ENCODE peak calls at places on chromosomes 11 and 22, in four cellular contexts. G is GM12878, F is HepG2, H is H1. Y is an unnamed sample.

GRCh38 chr11:70343631-70344030 is 54.7 kb upstream of the CTTN start:
- DNase-seq in G (no peak), F (no peak), H (no peak), Y (no peak)

GRCh38 chr22:49207008-49207775 is 620.5 kb downstream of the BRD1 start:
- DNase-seq in G (no peak), F (no peak), H (no peak), Y (no peak)

GRCh38 chr22:38176170-38176741 is 5.4 kb downstream of the PLA2G6 start:
- DNase-seq in G (peak), F (no peak), H (no peak), Y (no peak)

GRCh38 chr11:132200303-132200936 is 830.0 kb downstream of the NTM start:
- DNase-seq in G (no peak), F (no peak), H (no peak), Y (no peak)

GRCh38 chr11:128506999-128507591 is 80.3 kb downstream of the ETS1 start:
- DNase-seq in G (no peak), F (no peak), H (no peak), Y (no peak)

GRCh38 chr11:81010631-81011030 is 1569.8 kb upstream of the TENM4 start:
- DNase-seq in G (no peak), F (no peak), H (no peak), Y (no peak)

GRCh38 chr11:66905631-66906030 is 48.8 kb downstream of the LRFN4 start:
- DNase-seq in G (no peak), F (no peak), H (no peak), Y (no peak)

GRCh38 chr11:14422052-14422813 is 63.2 kb upstream of the RRAS2 start:
- DNase-seq in G (no peak), F (peak), H (peak), Y (peak)

GRCh38 chr22:43783777-43784176 is 28.3 kb downstream of the EFCAB6 start:
- DNase-seq in G (no peak), F (peak), H (no peak), Y (no peak)

GRCh38 chr11:35305670-35306382 is 113.5 kb downstream of the SLC1A2 start:
- DNase-seq in G (no peak), F (peak), H (peak), Y (peak)

GRCh38 chr11:77213589-77214428 is 85.8 kb downstream of the MYO7A start:
- DNase-seq in G (no peak), F (no peak), H (no peak), Y (no peak)

GRCh38 chr11:60257956-60258722 is 15.2 kb upstream of the MS4A4E start:
- DNase-seq in G (no peak), F (no peak), H (no peak), Y (no peak)

GRCh38 chr22:35703861-35704584 is 13.6 kb upstream of the APOL5 start:
- DNase-seq in G (no peak), F (no peak), H (no peak), Y (no peak)

GRCh38 chr22:49971232-49972162 is 10.9 kb downstream of the PIM3 start:
- DNase-seq in G (no peak), F (no peak), H (no peak), Y (no peak)

GRCh38 chr11:60318726-60319125 is 8.3 kb upstream of the MS4A6E start:
- DNase-seq in G (no peak), F (no peak), H (no peak), Y (no peak)

GRCh38 chr22:22123118-22123959 is 121.2 kb upstream of the VPREB1 start:
- DNase-seq in G (no peak), F (no peak), H (no peak), Y (no peak)

GRCh38 chr11:93389737-93390136 is 59.2 kb downstream of the DEUP1 start:
- DNase-seq in G (no peak), F (no peak), H (no peak), Y (no peak)

GRCh38 chr11:20464566-20464965 is 77.0 kb downstream of the PRMT3 start:
- DNase-seq in G (no peak), F (no peak), H (no peak), Y (no peak)

GRCh38 chr11:80970016-80970516 is 1529.2 kb upstream of the TENM4 start:
- DNase-seq in G (no peak), F (no peak), H (no peak), Y (no peak)

GRCh38 chr22:38455530-38456271 is 702 bp upstream of the KCNJ4 start:
- DNase-seq in G (no peak), F (no peak), H (no peak), Y (no peak)

GRCh38 chr11:31366795-31367194 is 2.7 kb downstream of the DCDC1 start:
- DNase-seq in G (no peak), F (no peak), H (no peak), Y (no peak)

GRCh38 chr22:17842386-17842785 is 68.1 kb upstream of the BID start:
- DNase-seq in G (no peak), F (no peak), H (no peak), Y (no peak)

GRCh38 chr11:102453921-102454320 is 1.4 kb upstream of the TMEM123 start:
- DNase-seq in G (no peak), F (no peak), H (no peak), Y (no peak)

GRCh38 chr11:7657306-7658025 is 15.8 kb downstream of the CYB5R2 start:
- DNase-seq in G (no peak), F (peak), H (no peak), Y (peak)

GRCh38 chr11:12587333-12587997 is 86.8 kb upstream of the TEAD1 start:
- DNase-seq in G (no peak), F (no peak), H (no peak), Y (peak)

GRCh38 chr22:32587449-32587848 is 112.8 kb downstream of the FBXO7 start:
- DNase-seq in G (no peak), F (no peak), H (no peak), Y (no peak)

GRCh38 chr11:111035746-111036145 is 209.8 kb upstream of the POU2AF2 start:
- DNase-seq in G (no peak), F (no peak), H (no peak), Y (no peak)

GRCh38 chr11:74157169-74157568 is 13.6 kb downstream of the C2CD3 start:
- DNase-seq in G (no peak), F (no peak), H (no peak), Y (no peak)

GRCh38 chr11:4699697-4700435 is 2.2 kb upstream of the OR51E2 start:
- DNase-seq in G (peak), F (no peak), H (no peak), Y (no peak)

GRCh38 chr11:130465259-130465658 is 16.8 kb downstream of the ADAMTS15 start:
- DNase-seq in G (no peak), F (no peak), H (no peak), Y (no peak)

GRCh38 chr22:31577711-31578110 is 81.4 kb downstream of the SFI1 start:
- DNase-seq in G (no peak), F (no peak), H (no peak), Y (no peak)

GRCh38 chr22:17266261-17266971 is 47.2 kb upstream of the ADA2 start:
- DNase-seq in G (no peak), F (no peak), H (no peak), Y (peak)

GRCh38 chr11:35145249-35145648 is 6.3 kb downstream of the CD44 start:
- DNase-seq in G (peak), F (no peak), H (no peak), Y (no peak)

GRCh38 chr11:93720522-93720921 is 20.8 kb downstream of the TAF1D start:
- DNase-seq in G (no peak), F (no peak), H (no peak), Y (no peak)

GRCh38 chr11:61910473-61911123 is 6.8 kb downstream of the RAB3IL1 start:
- DNase-seq in G (no peak), F (no peak), H (no peak), Y (no peak)

GRCh38 chr11:61907282-61907681 is 10.1 kb downstream of the RAB3IL1 start:
- DNase-seq in G (no peak), F (no peak), H (no peak), Y (no peak)

GRCh38 chr11:61911124-61911700 is 6.2 kb downstream of the RAB3IL1 start:
- DNase-seq in G (no peak), F (no peak), H (no peak), Y (no peak)

GRCh38 chr11:61907871-61908729 is 9.3 kb downstream of the RAB3IL1 start:
- DNase-seq in G (no peak), F (no peak), H (no peak), Y (no peak)

GRCh38 chr11:61908730-61909622 is 8.4 kb downstream of the RAB3IL1 start:
- DNase-seq in G (no peak), F (no peak), H (no peak), Y (no peak)
- TF ChIP-seq ZNF274 in G (no peak), F (no peak), H (no peak), Y (no peak)

DNA sequence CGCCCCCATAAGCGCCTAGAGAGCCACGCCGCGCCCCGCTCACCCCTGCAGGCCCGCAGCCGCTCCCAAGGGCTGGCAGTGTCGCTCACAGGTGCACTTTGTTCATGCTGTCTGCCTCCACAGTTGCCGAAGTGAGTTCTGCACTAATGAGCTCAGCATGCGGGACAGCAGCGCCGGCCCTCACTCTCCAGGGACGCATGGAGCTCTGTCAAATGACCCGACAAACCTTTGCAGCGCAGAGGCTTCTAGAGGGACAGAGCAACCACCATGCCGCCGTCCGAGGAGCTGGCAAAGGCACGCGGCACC is 170.7 kb downstream of the OPCML start:
- DNase-seq in G (no peak), F (no peak), H (no peak), Y (no peak)
- TF ChIP-seq SUZ12 in G (no peak), F (no peak), H (no peak), Y (no peak)

DNA sequence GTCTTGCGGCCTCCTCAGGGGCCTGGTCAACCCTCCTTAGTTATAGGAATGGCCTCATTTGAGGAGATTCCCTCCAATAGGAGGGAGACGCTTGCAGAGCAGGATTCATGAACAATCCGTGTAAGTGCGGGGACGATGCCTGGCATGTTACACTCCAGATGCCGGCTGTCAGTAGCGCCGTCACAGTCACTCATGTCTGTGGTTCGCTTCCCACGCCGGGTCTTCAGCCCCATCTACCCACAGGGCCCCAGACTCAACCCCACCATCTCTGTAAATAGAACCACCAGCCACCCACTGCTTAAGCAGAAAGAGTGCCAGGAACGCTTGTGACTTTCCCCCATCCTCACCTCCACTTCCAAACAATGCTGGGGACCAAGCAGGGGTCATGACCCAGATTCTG is 38.7 kb upstream of the TOLLIP start:
- DNase-seq in G (no peak), F (no peak), H (no peak), Y (no peak)
- TF ChIP-seq ZNF274 in G (no peak), F (no peak), H (no peak), Y (no peak)

DNA sequence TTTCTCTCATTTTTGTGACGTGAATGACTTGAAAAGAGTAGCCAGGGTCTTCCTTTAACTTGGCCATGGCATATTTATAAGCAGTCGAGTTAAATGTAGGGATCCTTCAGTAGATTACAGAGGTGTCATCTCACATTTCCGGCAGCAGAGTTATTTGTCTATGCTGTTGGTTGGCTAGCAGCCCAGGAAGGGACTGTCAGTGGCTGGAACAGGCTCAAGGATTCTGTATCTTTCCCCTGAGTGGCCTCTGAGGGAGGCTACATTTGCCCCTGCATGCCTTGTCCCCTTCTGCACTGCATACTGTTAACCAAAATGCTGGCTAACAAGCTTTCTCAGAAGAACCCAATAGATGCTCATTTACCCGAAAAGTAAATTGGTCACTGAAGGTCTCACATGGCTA is 187.6 kb downstream of the PGR start:
- DNase-seq in G (no peak), F (no peak), H (no peak), Y (no peak)
- TF ChIP-seq SUZ12 in G (no peak), F (no peak), H (no peak), Y (no peak)

DNA sequence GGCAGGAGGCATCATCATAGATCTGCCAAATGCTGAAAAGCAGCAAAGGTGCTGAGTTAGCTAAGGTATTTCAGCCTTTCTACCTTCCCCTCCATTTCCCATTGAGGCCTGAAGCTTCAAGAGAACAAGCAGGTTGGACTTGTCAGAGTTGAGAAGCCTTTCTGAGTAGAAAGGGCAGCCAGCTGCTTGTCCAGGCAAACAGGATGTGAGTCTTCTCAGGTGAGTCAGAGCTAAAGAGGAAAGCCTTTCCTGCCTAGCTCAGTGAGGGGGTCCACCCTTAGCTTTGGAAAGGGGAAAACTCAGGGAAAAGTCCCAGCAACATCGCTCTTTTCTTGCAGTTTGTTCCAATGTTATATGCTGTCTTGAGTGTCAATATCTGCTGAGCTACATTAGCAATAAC is 13.2 kb upstream of the MPZL2 start:
- DNase-seq in G (no peak), F (peak), H (no peak), Y (no peak)
- TF ChIP-seq ZNF274 in G (no peak), F (no peak), H (no peak), Y (no peak)

DNA sequence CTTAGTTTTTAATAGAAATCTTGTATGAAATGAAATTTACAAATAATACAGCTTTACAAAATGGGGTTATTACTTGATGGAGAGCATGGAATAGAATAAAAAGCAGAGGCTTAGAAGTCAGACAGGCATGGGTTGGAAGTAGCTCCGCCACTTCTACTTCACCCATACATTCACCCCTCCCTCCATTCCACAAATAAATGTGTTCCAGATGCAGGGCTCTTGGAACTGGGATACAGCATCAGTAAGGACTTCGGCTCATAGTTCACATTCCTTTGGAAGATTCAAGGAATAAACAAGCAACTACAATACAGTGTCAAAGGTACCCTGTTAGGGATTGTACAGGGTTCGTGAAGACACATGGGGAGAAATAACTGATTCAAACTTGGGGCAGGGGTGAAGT is 156.8 kb downstream of the WNT11 start:
- DNase-seq in G (no peak), F (no peak), H (no peak), Y (no peak)
- TF ChIP-seq SUZ12 in G (no peak), F (no peak), H (no peak), Y (no peak)